ENCODE peak calls at places on chromosome X, in seven cellular contexts. H, P, Z, D, U, M and C are unnamed samples.

GRCh38 chrX:43224496-43224895 is 431.6 kb upstream of the MAOA start:
- DNase-seq in H (no peak), P (no peak), Z (no peak), D (no peak), U (no peak), M (no peak), C (no peak)

GRCh38 chrX:79557212-79557611 is 190.1 kb upstream of the ITM2A start:
- DNase-seq in H (no peak), P (no peak), Z (no peak), D (no peak), U (no peak), M (no peak), C (no peak)

GRCh38 chrX:107273795-107274194 is 67.4 kb downstream of the DNAAF6 start:
- DNase-seq in H (no peak), P (no peak), Z (no peak), D (no peak), U (no peak), M (no peak), C (no peak)

GRCh38 chrX:20454117-20454516 is 187.4 kb upstream of the RPS6KA3 start:
- DNase-seq in H (no peak), P (no peak), Z (no peak), D (no peak), U (no peak), M (no peak), C (no peak)

GRCh38 chrX:57453901-57454300 is 137.9 kb upstream of the ZXDB start:
- DNase-seq in H (peak), P (peak), Z (no peak), D (peak), U (no peak), M (no peak), C (peak)

GRCh38 chrX:45323387-45323786 is 122.7 kb upstream of the DIPK2B start:
- DNase-seq in H (no peak), P (no peak), Z (no peak), D (no peak), U (no peak), M (no peak), C (no peak)

GRCh38 chrX:65528705-65529340 is 5.8 kb downstream of the LAS1L start:
- DNase-seq in H (peak), P (peak), Z (peak), D (no peak), U (no peak), M (no peak), C (peak)

GRCh38 chrX:103845165-103845653 is 13.2 kb upstream of the RAB9B start:
- DNase-seq in H (peak), P (peak), Z (peak), D (no peak), U (peak), M (peak), C (peak)

GRCh38 chrX:47208108-47208507 is 10.4 kb upstream of the CDK16 start:
- DNase-seq in H (no peak), P (no peak), Z (no peak), D (no peak), U (no peak), M (no peak), C (no peak)

GRCh38 chrX:153774576-153775292 is 6.1 kb upstream of the SRPK3 start:
- DNase-seq in H (no peak), P (no peak), Z (no peak), D (no peak), U (no peak), M (no peak), C (no peak)

GRCh38 chrX:153967536-153968214 is 3.9 kb downstream of the HCFC1 start:
- DNase-seq in H (no peak), P (no peak), Z (no peak), D (no peak), U (no peak), M (no peak), C (no peak)

GRCh38 chrX:16573781-16574180 is 76.2 kb upstream of the S100G start:
- DNase-seq in H (no peak), P (no peak), Z (no peak), D (no peak), U (no peak), M (no peak), C (no peak)

GRCh38 chrX:24928114-24928513 is 87.7 kb downstream of the ARX start:
- DNase-seq in H (no peak), P (no peak), Z (no peak), D (no peak), U (no peak), M (no peak), C (no peak)

GRCh38 chrX:40154229-40154852 is 56.6 kb upstream of the BCOR start:
- DNase-seq in H (peak), P (peak), Z (no peak), D (peak), U (no peak), M (no peak), C (peak)

GRCh38 chrX:64975491-64975890 is 759 bp downstream of the ZC4H2 start:
- DNase-seq in H (no peak), P (peak), Z (no peak), D (no peak), U (no peak), M (no peak), C (peak)

GRCh38 chrX:133794151-133794550 is 191.2 kb downstream of the GPC3 start:
- DNase-seq in H (no peak), P (no peak), Z (no peak), D (no peak), U (no peak), M (no peak), C (no peak)

GRCh38 chrX:19552793-19553192 is 37.5 kb upstream of the MAP3K15 start:
- DNase-seq in H (no peak), P (no peak), Z (no peak), D (no peak), U (no peak), M (no peak), C (no peak)

GRCh38 chrX:70092247-70092646 is 30.0 kb downstream of the OTUD6A start:
- DNase-seq in H (no peak), P (no peak), Z (no peak), D (no peak), U (no peak), M (no peak), C (no peak)

GRCh38 chrX:68498044-68498507 is 775 bp upstream of the YIPF6 start:
- DNase-seq in H (no peak), P (no peak), Z (no peak), D (no peak), U (no peak), M (no peak), C (no peak)

GRCh38 chrX:57137481-57137880 is 284 bp upstream of the SPIN2A start:
- DNase-seq in H (no peak), P (no peak), Z (no peak), D (no peak), U (no peak), M (no peak), C (peak)

GRCh38 chrX:97016106-97016505 is 132.4 kb downstream of the RPA4 start:
- DNase-seq in H (no peak), P (no peak), Z (no peak), D (no peak), U (no peak), M (no peak), C (no peak)

GRCh38 chrX:103338663-103339062 is 8.6 kb downstream of the TCEAL7 start:
- DNase-seq in H (no peak), P (no peak), Z (no peak), D (no peak), U (no peak), M (no peak), C (no peak)

GRCh38 chrX:150546711-150547153 is 21.7 kb upstream of the MTM1 start:
- DNase-seq in H (no peak), P (no peak), Z (peak), D (no peak), U (no peak), M (no peak), C (no peak)

DNA sequence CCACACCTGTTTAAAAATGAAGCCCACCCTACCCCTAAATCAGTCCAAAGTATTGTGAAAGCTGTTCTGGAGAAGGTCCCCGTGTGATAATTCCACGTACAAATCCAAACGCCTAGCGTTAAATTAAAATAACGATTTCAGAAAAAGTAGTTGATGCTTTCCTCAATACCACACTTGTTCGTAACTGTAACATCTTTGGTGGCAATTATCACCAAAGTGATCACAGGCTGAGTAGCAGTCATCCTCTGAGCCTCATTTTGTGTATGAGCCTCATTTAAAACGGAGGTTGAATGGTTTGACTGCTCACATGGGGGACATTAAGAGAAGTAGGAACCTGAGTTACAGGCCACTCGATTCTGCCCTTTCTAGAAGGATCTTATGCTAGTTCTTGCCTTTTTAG is 92.9 kb downstream of the GEMIN8 start:
- DNase-seq in H (no peak), P (no peak), Z (no peak), D (no peak), U (no peak), M (no peak), C (no peak)
- H3K4me3 ChIP-seq in H (no peak), P (peak), Z (no peak), D (no peak), U (no peak), M (peak), C (peak)

GRCh38 chrX:38879631-38880220 is 78.5 kb downstream of the MID1IP1 start:
- DNase-seq in H (no peak), P (no peak), Z (no peak), D (peak), U (no peak), M (no peak), C (no peak)
- H3K27ac ChIP-seq in H (no peak), P (no peak), Z (no peak), D (peak), U (no peak), M (no peak), C (no peak)

DNA sequence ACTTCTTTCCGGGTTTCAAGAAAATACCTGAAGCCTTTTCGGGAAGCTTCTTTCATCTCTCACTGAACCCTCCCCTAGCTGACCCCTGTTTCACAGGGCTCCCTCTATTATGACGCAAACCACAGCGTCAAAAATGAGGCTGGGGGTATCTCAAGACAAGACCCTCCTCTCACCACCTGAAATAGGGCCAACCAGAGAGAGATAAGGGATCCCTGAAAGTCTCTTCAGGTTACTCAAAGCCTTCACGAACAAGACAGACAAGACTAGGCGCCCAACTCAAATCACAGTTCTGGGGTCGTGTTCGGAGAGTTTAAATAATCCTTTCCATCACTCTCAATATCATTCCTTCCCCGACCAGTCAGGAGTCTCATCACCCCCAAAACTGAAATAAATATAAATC is 1.2 kb downstream of the PHF8 start:
- DNase-seq in H (no peak), P (no peak), Z (no peak), D (no peak), U (no peak), M (no peak), C (no peak)
- H3K4me3 ChIP-seq in H (peak), P (peak), Z (peak), D (peak), U (peak), M (peak), C (peak)

GRCh38 chrX:131703646-131704045 is 159.8 kb downstream of the OR13H1 start:
- DNase-seq in H (no peak), P (no peak), Z (no peak), D (no peak), U (no peak), M (no peak), C (no peak)
- H3K27ac ChIP-seq in H (no peak), P (no peak), Z (no peak), D (no peak), U (no peak), M (no peak), C (peak)

DNA sequence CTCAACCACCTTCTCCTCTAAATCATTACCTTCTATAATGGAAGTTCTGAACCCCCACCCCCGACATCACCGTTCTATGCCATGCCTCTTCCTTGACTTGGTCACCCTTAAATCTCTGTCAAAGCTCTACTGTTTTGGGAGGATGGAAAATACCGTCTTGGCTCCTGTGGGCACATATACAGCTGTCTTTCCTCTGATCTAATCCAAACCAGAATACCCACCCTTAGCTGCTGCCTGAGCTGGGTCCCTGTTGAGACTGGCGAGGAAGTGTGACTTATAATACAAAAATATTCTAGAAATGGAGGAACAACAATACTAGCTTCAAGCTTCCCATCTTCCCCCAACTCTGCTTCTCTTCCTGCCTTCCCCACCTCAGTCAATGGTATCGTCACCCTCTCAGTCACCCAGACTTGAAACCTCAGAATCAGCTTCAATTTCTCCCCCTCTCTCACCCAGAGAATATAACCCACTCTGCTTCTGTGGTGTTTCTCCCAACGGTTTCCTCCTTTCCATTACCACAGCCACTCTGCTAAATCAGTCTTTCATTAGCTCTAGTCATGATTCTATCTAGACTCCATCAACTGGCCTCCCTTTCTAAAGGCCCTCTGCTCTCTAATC is 583 bp upstream of the IL2RG start:
- DNase-seq in H (no peak), P (no peak), Z (no peak), D (no peak), U (no peak), M (no peak), C (no peak)
- H3K4me3 ChIP-seq in H (no peak), P (no peak), Z (peak), D (no peak), U (no peak), M (no peak), C (no peak)